ENCODE peak calls at places on chromosomes 4 and X, in ten cellular contexts. H is brain microvascular endothelial cell, S is stomach, Z is left ventricle myocardium inferior, Q is SK-N-SH, D is lower leg skin, C is mesothelial cell of epicardium, Y is neural crest cell, R is cardiac fibroblast, K is Calu3. T is an unnamed sample.

GRCh38 chr4:83758331-83758730 is 222.4 kb downstream of the GPAT3 start:
- DNase-seq in R (no peak), S (no peak), D (no peak), Y (no peak), Q (no peak), Z (no peak), K (no peak), H (no peak), C (no peak), T (no peak)

GRCh38 chr4:123856689-123857545 is 460.3 kb downstream of the SPRY1 start:
- DNase-seq in R (peak), Q (peak), H (peak), S (peak), K (no peak), Y (peak), Z (peak), D (no peak), C (no peak), T (no peak)

GRCh38 chr4:8325284-8325973 is 55.9 kb downstream of the HTRA3 start:
- DNase-seq in S (peak), Z (no peak), R (no peak), H (no peak), K (no peak), Q (no peak), C (peak), Y (no peak), D (peak), T (no peak)

GRCh38 chr4:66465111-66465510 is 794.8 kb upstream of the EPHA5 start:
- DNase-seq in D (no peak), Y (no peak), K (no peak), H (no peak), R (peak), Q (no peak), Z (no peak), S (no peak), C (no peak), T (no peak)

GRCh38 chr4:155271557-155271956 is 63.1 kb downstream of the NPY2R start:
- DNase-seq in K (no peak), R (no peak), C (no peak), Z (no peak), Q (no peak), Y (no peak), D (no peak), S (no peak), H (no peak), T (no peak)

GRCh38 chr4:141871086-141871485 is 234.7 kb downstream of the IL15 start:
- DNase-seq in S (no peak), Y (no peak), R (peak), K (no peak), Z (no peak), H (peak), Q (no peak), D (no peak), C (no peak), T (no peak)

GRCh38 chr4:173821851-173822250 is 291.8 kb upstream of the HAND2 start:
- DNase-seq in D (no peak), Z (no peak), K (no peak), H (no peak), R (no peak), C (no peak), Q (no peak), S (no peak), Y (no peak), T (no peak)

GRCh38 chrX:115367956-115368355 is 78.4 kb downstream of the LUZP4 start:
- DNase-seq in Z (no peak), H (peak), S (no peak), C (no peak), R (no peak), Y (no peak), K (no peak), D (no peak), Q (no peak), T (no peak)

GRCh38 chrX:13698432-13698831 is 9.5 kb downstream of the RAB9A start:
- DNase-seq in Y (no peak), C (no peak), H (no peak), S (no peak), K (no peak), Q (no peak), D (no peak), R (no peak), Z (no peak), T (no peak)

GRCh38 chr4:123564758-123565346 is 168.3 kb downstream of the SPRY1 start:
- DNase-seq in D (no peak), R (peak), C (no peak), Y (peak), Z (no peak), H (peak), Q (peak), S (peak), K (peak), T (no peak)

GRCh38 chrX:12139934-12140611 is 1.8 kb downstream of the FRMPD4 start:
- DNase-seq in H (no peak), R (peak), Y (no peak), D (no peak), Q (no peak), K (no peak), C (no peak), Z (no peak), S (no peak), T (no peak)

GRCh38 chr4:104494161-104494560 is 533 bp downstream of the CXXC4 start:
- DNase-seq in R (no peak), K (no peak), Y (no peak), C (no peak), H (no peak), Q (no peak), D (no peak), Z (no peak), S (no peak), T (no peak)

GRCh38 chr4:173152104-173152503 is 16.5 kb upstream of the GALNT7 start:
- DNase-seq in Z (no peak), S (no peak), H (no peak), D (no peak), Q (no peak), R (no peak), Y (no peak), K (no peak), C (no peak), T (no peak)

GRCh38 chrX:18575744-18576143 is 96.2 kb downstream of the RS1 start:
- DNase-seq in S (no peak), D (no peak), Y (no peak), C (no peak), Z (no peak), Q (no peak), K (no peak), R (no peak), H (no peak), T (no peak)

GRCh38 chr4:2482693-2483092 is 13.8 kb downstream of the RNF4 start:
- DNase-seq in Y (no peak), C (no peak), Z (peak), K (no peak), H (peak), R (peak), D (no peak), Q (no peak), S (no peak), T (no peak)

GRCh38 chr4:73984736-73985527 is 3.1 kb downstream of the PPBP start:
- DNase-seq in K (no peak), D (no peak), Q (no peak), C (no peak), Z (no peak), H (no peak), R (no peak), Y (no peak), S (no peak), T (no peak)

GRCh38 chrX:151393514-151393913 is 3.5 kb upstream of the VMA21 start:
- DNase-seq in R (no peak), C (no peak), Z (no peak), S (no peak), K (no peak), Q (no peak), H (no peak), Y (no peak), D (no peak), T (no peak)

GRCh38 chr4:188701952-188702351 is 562.7 kb downstream of the TRIML1 start:
- DNase-seq in C (no peak), D (no peak), Y (no peak), Q (no peak), Z (no peak), S (no peak), H (no peak), K (no peak), R (no peak), T (no peak)

GRCh38 chr4:89245459-89245858 is 62.1 kb downstream of the GPRIN3 start:
- DNase-seq in R (no peak), C (no peak), K (no peak), Z (no peak), D (no peak), Q (no peak), S (peak), H (no peak), Y (no peak), T (no peak)

GRCh38 chr4:90142091-90142490 is 14.9 kb downstream of the CCSER1 start:
- DNase-seq in D (no peak), C (no peak), S (no peak), Y (no peak), R (no peak), K (no peak), H (no peak), Z (no peak), Q (no peak), T (no peak)

GRCh38 chr4:184598753-184599491 is 50.3 kb downstream of the CASP3 start:
- DNase-seq in Y (no peak), Z (no peak), D (no peak), Q (no peak), C (no peak), H (peak), R (peak), S (peak), K (peak), T (no peak)

GRCh38 chr4:12409507-12410190 is 981.0 kb upstream of the HS3ST1 start:
- DNase-seq in K (no peak), C (no peak), H (no peak), Y (no peak), R (peak), Z (no peak), Q (no peak), D (no peak), S (no peak), T (no peak)

GRCh38 chr4:74823194-74823593 is 28.9 kb upstream of the BTC start:
- DNase-seq in S (no peak), R (no peak), H (no peak), D (no peak), C (no peak), Z (no peak), K (no peak), Q (no peak), Y (no peak), T (no peak)

GRCh38 chr4:178387756-178388155 is 945.5 kb upstream of the AGA start:
- DNase-seq in C (no peak), K (no peak), D (no peak), S (no peak), Q (no peak), Z (no peak), R (no peak), H (no peak), Y (no peak), T (no peak)

GRCh38 chr4:55635760-55636621 is at the start of gene NMU:
- DNase-seq in Q (peak), H (no peak), C (peak), S (peak), Y (peak), R (peak), D (peak), K (peak), Z (peak), T (no peak)

GRCh38 chrX:53184836-53185235 is 40.2 kb downstream of the KDM5C start:
- DNase-seq in S (no peak), D (no peak), H (peak), Q (no peak), R (peak), C (no peak), K (no peak), Y (no peak), Z (no peak), T (no peak)

GRCh38 chr4:31106419-31106818 is 386.2 kb downstream of the PCDH7 start:
- DNase-seq in H (no peak), Z (no peak), D (no peak), Y (no peak), C (no peak), R (no peak), Q (no peak), K (no peak), S (no peak), T (no peak)

GRCh38 chr4:153087671-153088194 is 116.5 kb upstream of the TRIM2 start:
- DNase-seq in Q (no peak), Z (no peak), D (peak), Y (no peak), K (no peak), S (no peak), C (no peak), R (no peak), H (no peak), T (no peak)

GRCh38 chr4:102694791-102695190 is 66.0 kb downstream of the MANBA start:
- DNase-seq in S (no peak), Y (no peak), D (no peak), H (no peak), Z (no peak), Q (no peak), R (no peak), K (no peak), C (no peak), T (no peak)

GRCh38 chrX:96576358-96576757 is 108.3 kb upstream of the DIAPH2 start:
- DNase-seq in H (peak), Y (no peak), K (no peak), C (no peak), S (no peak), R (no peak), D (no peak), Q (no peak), Z (no peak), T (no peak)

GRCh38 chrX:6002056-6002455 is 226.6 kb downstream of the NLGN4X start:
- DNase-seq in Z (no peak), S (no peak), Q (no peak), C (no peak), D (no peak), K (no peak), R (no peak), H (no peak), Y (no peak), T (no peak)

GRCh38 chr4:2755821-2756690 is at the start of gene TNIP2:
- DNase-seq in R (peak), Q (peak), Y (peak), D (peak), H (peak), Z (peak), S (peak), C (peak), K (peak), T (no peak)

GRCh38 chr4:145827885-145828284 is 110.7 kb downstream of the ZNF827 start:
- DNase-seq in K (no peak), C (no peak), Q (no peak), Z (no peak), R (no peak), S (no peak), D (no peak), H (no peak), Y (no peak), T (no peak)

GRCh38 chr4:156578005-156578404 is 393.6 kb downstream of the PDGFC start:
- DNase-seq in S (no peak), K (no peak), R (no peak), H (no peak), Z (no peak), D (no peak), C (no peak), Q (no peak), Y (no peak), T (no peak)

GRCh38 chr4:112633477-112634235 is 3.1 kb downstream of the ZGRF1 start:
- DNase-seq in R (peak), Q (peak), H (no peak), C (no peak), D (no peak), K (no peak), S (no peak), Y (no peak), Z (no peak), T (no peak)

DNA sequence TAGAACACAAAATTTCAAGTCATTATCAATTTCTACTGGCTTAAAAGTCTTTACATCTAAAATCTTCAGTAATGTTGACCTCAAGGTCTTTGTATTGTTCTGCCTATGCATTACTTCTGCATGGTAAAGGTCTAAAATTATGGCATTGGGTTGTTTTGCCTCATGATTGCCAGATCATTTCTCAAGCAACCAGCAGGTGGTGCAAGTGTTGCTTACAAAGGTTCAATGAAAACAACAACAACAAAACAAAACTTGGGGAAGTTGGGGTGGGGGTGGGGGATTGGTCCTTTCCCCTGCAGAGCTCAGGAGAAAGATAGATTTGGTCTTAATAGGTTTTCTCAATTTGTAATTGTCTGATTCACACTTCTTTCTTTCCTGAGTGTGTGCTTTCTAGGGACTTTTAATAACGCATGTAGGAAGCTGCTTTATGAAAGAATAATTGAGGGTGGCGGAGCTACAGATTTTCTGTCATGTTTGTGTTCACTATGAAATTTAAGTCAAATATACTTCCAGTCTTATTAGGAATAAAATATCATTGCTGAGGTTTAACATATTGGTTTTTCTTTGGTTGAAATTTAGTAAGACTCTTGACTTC is 145.1 kb downstream of the COL4A5 start:
- DNase-seq in K (peak), Z (no peak), Q (peak), Y (peak), S (no peak), H (no peak), R (peak), C (no peak), D (no peak), T (no peak)
- TF ChIP-seq CTCF in K (peak), Z (peak), Q (peak), Y (peak), S (no peak), H (peak), R (peak), C (peak), D (no peak), T (no peak)

DNA sequence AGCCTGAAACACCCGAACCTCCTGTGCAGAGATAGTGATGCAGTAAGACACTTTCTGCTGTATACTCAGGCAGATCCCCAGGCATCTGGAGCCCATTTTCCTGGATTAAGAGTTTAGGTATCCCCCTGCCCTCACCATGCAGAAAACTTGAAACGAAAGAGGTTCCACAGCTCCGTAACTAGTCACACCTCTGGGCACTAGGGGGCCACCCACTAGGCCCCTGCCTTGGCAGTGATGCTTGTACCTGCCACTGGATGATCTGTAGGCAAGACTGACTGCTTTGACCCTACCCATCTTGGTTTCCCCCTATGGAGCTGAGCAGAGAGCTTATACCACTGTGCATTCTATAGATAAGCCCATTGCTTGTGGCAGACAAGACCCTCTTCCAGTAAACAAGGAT is 940.6 kb downstream of the PCDH19 start:
- DNase-seq in D (no peak), Q (no peak), R (no peak), Y (no peak), K (no peak), S (no peak), C (no peak), Z (no peak), H (no peak), T (no peak)
- TF ChIP-seq CTCF in D (no peak), Q (no peak), R (no peak), Y (no peak), K (no peak), S (no peak), C (no peak), Z (no peak), H (no peak), T (no peak)

DNA sequence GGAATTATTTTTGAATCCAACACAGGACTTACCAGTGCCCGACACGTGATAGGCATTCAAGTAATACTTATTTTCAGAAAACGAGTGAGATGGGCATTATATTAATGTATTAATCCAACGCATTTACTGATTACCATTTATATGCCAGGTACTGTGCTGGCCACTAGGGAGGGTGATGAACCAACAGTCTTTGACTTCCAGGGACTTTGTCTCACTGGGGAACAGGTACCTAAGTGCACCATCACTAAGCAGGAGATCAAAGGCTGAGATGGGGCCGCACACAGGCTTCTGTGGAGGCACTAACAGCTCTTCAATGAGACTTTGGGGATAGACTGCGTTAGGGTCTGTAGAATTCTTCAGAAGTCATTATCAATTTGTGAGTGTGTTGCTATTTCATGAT is 5.7 kb upstream of the TADA2B start:
- DNase-seq in Z (no peak), C (no peak), H (no peak), D (no peak), Q (no peak), S (no peak), K (no peak), R (no peak), Y (no peak), T (no peak)
- TF ChIP-seq CTCF in Z (no peak), C (no peak), H (peak), D (no peak), Q (peak), S (peak), K (no peak), R (no peak), Y (peak), T (no peak)

GRCh38 chr4:38174811-38175210 is 214.6 kb downstream of the PTTG2 start:
- DNase-seq in Y (no peak), Z (no peak), D (no peak), S (no peak), R (peak), Q (no peak), K (no peak), H (no peak), C (no peak), T (no peak)
- TF ChIP-seq CTCF in Y (no peak), Z (no peak), D (no peak), S (no peak), R (no peak), Q (no peak), K (no peak), H (no peak), C (no peak), T (no peak)

GRCh38 chrX:56974408-56974807 is 20.9 kb downstream of the SPIN3 start:
- DNase-seq in S (no peak), H (no peak), D (no peak), Q (no peak), C (no peak), R (no peak), Z (no peak), K (peak), Y (no peak), T (no peak)

GRCh38 chrX:56978172-56978571 is 17.2 kb downstream of the SPIN3 start:
- DNase-seq in S (no peak), H (peak), K (peak), Y (peak), Z (no peak), Q (peak), R (peak), C (no peak), D (no peak), T (no peak)

DNA sequence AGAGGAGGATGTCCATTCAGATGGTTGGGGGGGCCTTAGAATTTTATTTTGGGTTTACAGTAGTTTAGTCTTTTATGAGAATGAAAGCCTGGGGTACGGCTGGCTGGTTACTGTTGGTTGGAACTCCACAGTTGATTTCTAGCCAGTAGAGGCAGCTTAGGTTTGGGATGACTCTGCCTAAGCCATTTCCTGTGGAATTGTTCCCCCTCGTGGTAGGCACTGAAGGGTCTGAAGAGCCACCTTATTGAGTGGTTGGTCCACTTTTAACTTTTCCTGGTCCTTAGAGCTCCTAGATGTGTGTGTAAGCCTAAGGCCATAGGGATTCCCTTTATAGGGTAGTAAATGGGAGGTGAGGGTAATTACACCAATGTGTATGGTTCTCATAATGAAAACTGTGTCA is 19.7 kb downstream of the SPIN3 start:
- DNase-seq in Z (no peak), K (no peak), Y (no peak), C (no peak), D (no peak), R (peak), Q (no peak), H (no peak), S (no peak), T (no peak)
- TF ChIP-seq CTCF in Z (no peak), K (no peak), Y (no peak), C (no peak), D (no peak), R (peak), Q (peak), H (no peak), S (no peak), T (no peak)

T was measured in omental fat pad.